ENCODE peak calls at places on chromosomes 4 and X, in four cellular contexts. V is HFF-Myc, N is GM20000, Z is neural progenitor cell. G is an unnamed sample.

GRCh38 chr4:2823301-2823670 is 20.4 kb upstream of the ADD1 start:
- DNase-seq in V (no peak), N (no peak), Z (no peak), G (no peak)

GRCh38 chr4:130479020-130479419 is 1383.1 kb downstream of the C4orf33 start:
- DNase-seq in N (no peak), Z (no peak), V (no peak), G (no peak)

GRCh38 chr4:41448935-41449334 is 89.0 kb upstream of the LIMCH1 start:
- DNase-seq in N (no peak), V (peak; percentile 27), Z (no peak), G (no peak)

GRCh38 chrX:39886282-39886681 is 211.5 kb downstream of the BCOR start:
- DNase-seq in N (no peak), V (no peak), Z (no peak), G (no peak)

GRCh38 chr4:118113220-118113619 is 78.9 kb downstream of the NDST3 start:
- DNase-seq in V (no peak), N (no peak), Z (no peak), G (peak; percentile 6)

GRCh38 chr4:109005523-109005922 is 242.7 kb upstream of the ETNPPL start:
- DNase-seq in V (no peak), Z (no peak), N (no peak), G (no peak)

GRCh38 chrX:48966796-48967579 is 4.7 kb downstream of the KCND1 start:
- DNase-seq in Z (no peak), V (no peak), N (no peak), G (no peak)

GRCh38 chr4:175536852-175537453 is 275.1 kb downstream of the GPM6A start:
- DNase-seq in Z (peak; percentile 62), N (peak; percentile 16), V (peak; percentile 37), G (peak; percentile 20)

GRCh38 chr4:33063238-33063637 is 2343.1 kb downstream of the PCDH7 start:
- DNase-seq in N (no peak), V (peak; percentile 61), Z (no peak), G (no peak)

GRCh38 chr4:167218022-167218608 is 16.2 kb downstream of the SPOCK3 start:
- DNase-seq in V (no peak), Z (no peak), N (no peak), G (no peak)

GRCh38 chrX:33211356-33212254 is at the start of gene DMD:
- DNase-seq in Z (peak; percentile 41), V (no peak), N (no peak), G (no peak)

GRCh38 chr4:182447938-182448280 is 204.7 kb downstream of the TENM3 start:
- DNase-seq in V (no peak), N (no peak), Z (peak; percentile 45), G (no peak)

GRCh38 chr4:31360786-31361185 is 640.6 kb downstream of the PCDH7 start:
- DNase-seq in V (no peak), Z (no peak), N (no peak), G (no peak)

GRCh38 chr4:107060388-107060787 is 24.3 kb upstream of the DKK2 start:
- DNase-seq in V (no peak), N (no peak), Z (no peak), G (no peak)

GRCh38 chr4:42785817-42786216 is 106.7 kb upstream of the GRXCR1 start:
- DNase-seq in V (no peak), Z (no peak), N (no peak), G (no peak)

GRCh38 chr4:140286503-140286902 is 86.9 kb upstream of the SCOC start:
- DNase-seq in N (no peak), V (no peak), Z (no peak), G (no peak)

GRCh38 chr4:140284449-140284848 is 89.0 kb upstream of the SCOC start:
- DNase-seq in Z (no peak), V (no peak), N (no peak), G (no peak)

GRCh38 chr4:140293979-140294378 is 79.5 kb upstream of the SCOC start:
- DNase-seq in V (no peak), Z (no peak), N (no peak), G (no peak)

GRCh38 chr4:140291259-140291658 is 82.2 kb upstream of the SCOC start:
- DNase-seq in V (no peak), N (no peak), Z (no peak), G (no peak)

DNA sequence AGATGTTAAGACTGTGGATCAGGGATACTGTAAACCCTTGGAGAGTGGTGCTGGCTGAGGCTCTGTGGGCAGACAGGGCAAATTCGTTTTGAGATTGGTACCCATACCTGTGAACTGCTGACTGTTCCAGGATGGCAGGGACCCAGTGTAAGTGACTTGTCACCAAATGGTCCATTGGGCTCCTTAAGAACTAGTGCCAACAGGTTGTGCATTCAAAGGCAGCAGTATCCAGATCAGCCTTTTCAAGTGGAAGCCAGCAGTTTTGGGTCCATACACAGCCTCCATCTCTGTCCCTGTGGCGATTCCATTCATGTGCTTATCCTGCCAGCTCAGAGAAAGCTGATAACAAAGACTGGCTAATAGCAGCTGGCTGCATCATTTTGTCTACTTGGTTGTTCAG is 84.0 kb upstream of the SCOC start:
- DNase-seq in V (no peak), N (no peak), Z (peak; percentile 39), G (no peak)
- TF ChIP-seq CTCF in V (no peak), N (no peak), Z (no peak), G (no peak)

DNA sequence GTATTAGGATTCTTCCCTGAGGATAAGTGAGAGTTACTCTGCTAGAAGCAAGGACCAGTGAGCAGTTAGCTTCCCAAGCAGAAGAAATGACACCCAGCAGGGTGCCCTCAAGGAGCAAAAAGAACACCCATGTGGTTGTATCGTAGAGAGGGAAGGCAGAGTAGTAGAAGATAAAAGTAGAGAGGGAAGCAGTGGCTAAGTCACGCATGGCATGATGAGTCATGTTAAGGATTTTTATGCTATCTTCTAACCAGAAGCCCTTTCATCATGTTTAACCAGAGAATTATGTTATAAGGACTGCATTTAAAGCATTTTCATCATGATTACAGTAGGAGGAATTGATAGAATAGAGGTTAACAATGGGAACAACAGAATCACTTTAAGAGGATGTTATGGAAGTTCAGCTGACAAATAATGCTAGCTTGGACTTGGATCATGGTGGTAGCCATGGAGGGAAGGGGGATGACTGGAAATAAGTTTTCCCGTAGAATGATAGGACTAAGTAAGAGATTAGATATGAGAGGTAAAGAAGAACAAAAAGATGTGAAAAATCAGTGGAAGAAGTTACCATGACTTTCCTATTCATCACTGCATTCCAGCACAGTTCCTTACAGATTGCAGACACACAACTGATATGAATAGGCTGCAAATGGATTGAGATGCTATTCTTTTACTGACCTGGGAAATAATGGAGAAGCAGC is 383.5 kb upstream of the INTU start:
- DNase-seq in N (no peak), V (no peak), Z (no peak), G (no peak)
- TF ChIP-seq CTCF in N (no peak), V (no peak), Z (no peak), G (no peak)

GRCh38 chr4:104017213-104017612 is 297.4 kb upstream of the TACR3 start:
- DNase-seq in V (no peak), N (no peak), Z (no peak), G (no peak)

GRCh38 chr4:104020641-104021040 is 300.9 kb upstream of the TACR3 start:
- DNase-seq in N (no peak), V (no peak), Z (no peak), G (no peak)

DNA sequence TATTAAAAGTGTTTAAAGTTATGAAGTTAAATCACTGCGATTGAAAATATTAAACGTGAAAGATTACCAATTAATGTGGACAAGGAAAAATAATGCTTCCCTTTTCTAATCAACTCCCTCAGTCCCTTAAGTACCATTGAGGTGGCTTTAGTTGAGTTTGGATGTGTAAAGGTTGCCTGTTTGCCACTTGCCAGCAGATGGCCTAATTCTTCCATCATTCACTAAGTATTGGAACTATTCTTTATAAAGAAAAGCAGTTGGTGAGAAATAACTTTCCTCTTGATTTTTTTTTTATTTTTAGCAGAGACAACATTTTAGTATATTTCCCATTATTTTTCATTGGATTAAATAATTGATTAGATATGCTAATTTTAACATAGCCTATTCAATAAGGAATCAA is 295.9 kb upstream of the TACR3 start:
- DNase-seq in V (no peak), Z (peak; percentile 47), N (no peak), G (no peak)
- TF ChIP-seq CTCF in V (peak; percentile 3), Z (peak; percentile 73), N (no peak), G (peak; percentile 42)

GRCh38 chr4:65670331-65671031 is at the start of gene EPHA5:
- DNase-seq in N (peak; percentile 11), Z (peak; percentile 89), V (no peak), G (peak; percentile 16)
- TF ChIP-seq CTCF in N (no peak), Z (peak; percentile 34), V (no peak), G (no peak)

DNA sequence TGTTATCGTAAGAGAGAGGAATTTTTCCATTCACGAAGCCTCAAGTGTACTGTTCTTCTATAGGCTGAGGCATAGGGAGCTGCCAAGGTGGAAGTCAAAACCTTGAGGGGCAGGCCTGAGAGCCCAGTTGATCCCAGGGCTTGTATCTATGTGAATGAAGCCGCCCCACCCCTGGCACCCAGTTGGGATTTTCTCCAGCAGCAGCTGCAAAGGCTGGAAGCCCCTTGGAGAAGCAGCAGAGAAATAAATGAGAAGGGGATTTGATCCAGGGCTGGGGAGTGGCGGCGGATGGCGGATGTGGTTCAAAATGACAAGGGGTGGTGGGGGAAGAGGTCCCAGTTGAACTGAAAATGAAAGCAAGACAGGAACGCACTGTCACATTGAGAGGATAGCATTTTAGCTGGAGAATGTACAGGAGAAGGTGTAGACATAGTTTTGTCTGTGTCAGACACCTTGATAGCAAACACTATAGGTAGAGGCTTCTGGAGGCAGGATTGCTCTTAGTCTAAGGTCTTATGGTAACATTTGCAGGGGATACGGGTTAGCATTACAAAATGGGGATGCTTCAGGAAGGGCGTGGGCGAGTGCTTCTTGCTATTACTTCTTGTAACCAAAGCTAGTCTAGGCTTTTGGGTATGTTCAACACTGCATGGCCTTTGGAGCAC is 32.6 kb downstream of the DOCK11 start:
- DNase-seq in Z (no peak), N (peak; percentile 20), V (no peak), G (peak; percentile 29)
- TF ChIP-seq CTCF in Z (no peak), N (no peak), V (no peak), G (no peak)

DNA sequence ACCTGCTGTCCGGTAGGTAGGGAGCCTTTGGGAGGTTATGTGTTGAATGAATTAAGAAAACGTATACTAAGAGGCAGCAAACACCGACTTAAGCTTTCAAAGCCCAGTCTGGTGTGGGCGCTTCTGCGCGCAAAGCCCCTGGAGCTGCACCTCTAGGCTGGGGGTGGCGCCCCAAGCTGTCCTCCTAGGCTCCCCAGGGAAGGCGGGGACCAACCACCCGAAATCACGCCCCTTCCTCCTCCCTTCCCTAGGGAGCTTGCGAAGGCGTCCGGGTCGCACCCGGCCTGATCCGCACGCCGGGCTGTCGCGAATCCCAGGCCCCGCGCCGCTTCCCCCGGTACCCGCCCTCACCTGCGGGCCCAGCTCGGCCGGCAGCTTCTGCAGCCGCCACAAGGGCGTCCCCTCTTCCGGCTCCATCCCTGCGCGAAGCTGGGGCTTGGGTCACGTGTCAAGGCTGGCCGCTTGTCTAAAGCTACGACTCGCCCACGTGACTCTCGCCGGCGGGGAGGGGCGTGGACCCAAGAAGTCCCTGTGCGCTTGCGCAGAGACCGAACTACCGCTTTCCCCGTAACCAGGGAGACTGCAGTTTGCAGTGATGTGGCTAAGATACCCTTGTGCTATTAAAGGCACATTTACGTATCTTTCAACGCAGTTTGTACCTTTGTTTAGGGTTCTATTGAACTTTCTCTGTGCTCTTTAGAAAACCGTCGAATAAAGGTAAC is at the start of gene COMMD8:
- DNase-seq in Z (peak; percentile 99), N (peak; percentile 94), V (peak; percentile 89), G (peak; percentile 95)
- TF ChIP-seq CTCF in Z (peak; percentile 46), N (no peak), V (no peak), G (peak; percentile 33)

GRCh38 chrX:101993335-101993734 is 61.5 kb upstream of the ZMAT1 start:
- DNase-seq in Z (no peak), N (no peak), V (no peak), G (no peak)
- TF ChIP-seq CTCF in Z (no peak), N (no peak), V (no peak), G (no peak)

G was measured in GM10248.